ENCODE peak calls at places on chromosomes 5 and 9, in six cellular contexts. D, X, M, I, Y and G are unnamed samples.

GRCh38 chr5:95759634-95760033 is 28.5 kb downstream of the RHOBTB3 start:
- DNase-seq in Y (no peak), D (no peak), M (no peak), X (no peak), I (peak), G (no peak)

GRCh38 chr5:129852747-129853352 is 51.4 kb upstream of the CHSY3 start:
- DNase-seq in M (peak), X (peak), Y (peak), I (peak), D (peak), G (peak)

GRCh38 chr9:82706781-82707180 is 356.2 kb downstream of the RASEF start:
- DNase-seq in I (no peak), Y (no peak), M (no peak), X (no peak), D (no peak), G (no peak)

GRCh38 chr5:38867071-38867790 is 21.4 kb downstream of the OSMR start:
- DNase-seq in I (no peak), X (no peak), M (no peak), Y (no peak), D (no peak), G (no peak)

GRCh38 chr5:128169369-128170017 is 85.9 kb downstream of the SLC12A2 start:
- DNase-seq in X (no peak), D (no peak), M (no peak), Y (no peak), I (no peak), G (no peak)

GRCh38 chr9:75891277-75892167 is 1.0 kb downstream of the PCSK5 start:
- DNase-seq in Y (no peak), M (peak), I (peak), D (no peak), X (no peak), G (peak)

GRCh38 chr5:107553063-107553676 is 117.6 kb downstream of the EFNA5 start:
- DNase-seq in M (no peak), I (no peak), X (no peak), Y (no peak), D (no peak), G (no peak)

GRCh38 chr5:149962601-149963300 is 2.2 kb downstream of the SLC26A2 start:
- DNase-seq in M (no peak), D (no peak), Y (no peak), X (no peak), I (no peak), G (no peak)

GRCh38 chr5:43041669-43042175 is 1.6 kb upstream of the ANXA2R start:
- DNase-seq in M (peak), I (peak), X (no peak), D (no peak), Y (no peak), G (no peak)

GRCh38 chr5:3373391-3373790 is 222.2 kb upstream of the IRX1 start:
- DNase-seq in I (no peak), M (no peak), X (no peak), D (no peak), Y (no peak), G (no peak)

GRCh38 chr5:83430130-83431010 is 41.2 kb upstream of the VCAN start:
- DNase-seq in Y (peak), D (peak), M (peak), X (no peak), I (peak), G (peak)
- TF ChIP-seq POLR2AphosphoS5 in Y (no peak), D (no peak), M (no peak), X (no peak), I (no peak), G (no peak)

GRCh38 chr5:177490992-177491391 is 6.4 kb downstream of the PDLIM7 start:
- DNase-seq in D (no peak), I (no peak), Y (no peak), M (no peak), X (no peak), G (no peak)
- H3K4me3 ChIP-seq in D (no peak), I (no peak), Y (no peak), M (no peak), X (no peak), G (no peak)

DNA sequence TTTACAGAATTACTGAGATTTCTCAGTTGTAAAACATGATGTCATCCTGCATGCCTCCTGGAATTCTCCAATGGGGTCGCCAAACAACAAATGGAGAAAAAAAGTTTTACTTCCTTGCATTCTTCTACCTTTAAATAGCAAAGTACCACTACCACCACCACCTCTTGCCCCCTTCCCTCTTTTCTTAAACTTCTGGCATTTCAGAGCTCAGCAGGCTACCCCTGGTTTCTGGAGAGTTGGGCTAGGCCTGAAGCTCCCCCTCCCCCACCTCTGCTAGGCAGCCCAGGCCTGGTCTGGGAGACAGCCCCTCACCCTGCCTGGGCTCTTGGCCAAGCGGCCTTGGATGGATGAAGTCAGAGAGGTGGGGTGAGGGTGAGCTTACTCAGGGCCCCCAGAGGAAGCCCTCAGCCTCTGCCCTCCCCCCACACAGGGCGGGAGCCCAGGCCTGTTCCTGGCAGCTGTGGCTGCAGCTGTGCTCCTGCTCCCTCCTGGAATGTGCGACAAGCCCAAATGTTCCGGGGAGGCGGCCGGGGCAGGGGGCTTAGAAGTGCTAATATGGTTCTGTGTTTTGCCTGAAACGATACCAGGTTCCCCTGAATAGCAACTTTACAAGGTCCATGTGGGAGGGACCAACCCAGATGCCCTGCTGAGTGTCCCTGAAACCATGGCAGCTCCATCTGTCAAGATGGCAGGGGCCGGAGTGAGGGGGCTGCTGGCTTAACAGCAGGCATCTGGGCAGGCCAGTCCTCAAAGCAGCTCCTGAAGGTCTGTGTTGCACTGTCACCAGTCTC is 5.9 kb upstream of the CCIN start:
- DNase-seq in X (no peak), I (peak), M (no peak), D (no peak), Y (no peak), G (no peak)
- TF ChIP-seq POLR2AphosphoS5 in X (no peak), I (peak), M (peak), D (no peak), Y (no peak), G (peak)

DNA sequence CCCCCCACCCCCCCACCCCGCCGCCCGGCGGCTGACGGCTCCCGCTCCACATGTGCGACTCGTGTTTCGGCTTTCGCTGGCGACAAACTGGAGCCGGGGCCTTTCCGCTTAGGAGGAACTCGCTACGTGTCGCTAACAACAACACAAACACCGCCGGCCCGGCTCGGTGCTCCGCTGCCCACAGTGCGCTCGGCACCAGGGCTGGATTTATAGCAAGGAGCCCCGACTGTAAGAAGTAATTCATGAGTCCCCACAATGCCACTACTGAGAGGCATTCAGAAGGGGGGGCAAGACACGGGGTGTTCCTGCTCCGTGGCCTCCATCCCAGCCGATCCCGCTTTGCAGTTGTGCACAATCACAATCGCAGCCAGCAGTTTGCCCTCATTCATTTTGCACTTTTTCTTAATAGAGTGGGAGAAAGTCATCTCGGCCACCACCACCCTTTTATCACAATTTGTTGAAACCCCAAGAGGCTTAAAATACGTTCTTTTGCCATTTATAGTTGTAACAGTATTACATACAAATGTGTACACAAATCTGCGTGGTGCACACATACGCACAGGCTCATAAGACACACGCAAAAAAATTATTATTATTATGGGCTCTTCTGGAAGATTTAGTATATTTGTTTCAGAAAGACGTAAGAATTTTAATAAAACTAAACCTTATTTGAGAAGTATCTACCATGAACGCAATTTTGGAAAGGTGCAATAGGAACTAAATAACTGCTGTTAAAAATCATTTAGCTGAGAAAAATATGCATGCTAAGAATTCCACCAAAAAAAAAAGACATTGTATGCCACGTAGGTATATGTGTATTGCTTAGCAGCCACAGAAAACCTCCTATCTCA is 48.1 kb downstream of the EBF1 start:
- DNase-seq in M (peak), Y (no peak), I (peak), X (no peak), D (peak), G (peak)
- H3K4me3 ChIP-seq in M (no peak), Y (peak), I (no peak), X (peak), D (peak), G (peak)

GRCh38 chr9:19551124-19551929 is 142.5 kb downstream of the ACER2 start:
- DNase-seq in Y (peak), D (no peak), X (no peak), M (no peak), I (no peak), G (no peak)
- TF ChIP-seq POLR2AphosphoS5 in Y (no peak), D (no peak), X (no peak), M (no peak), I (no peak), G (no peak)

GRCh38 chr9:38017149-38017884 is 51.7 kb downstream of the SHB start:
- DNase-seq in M (peak), D (no peak), Y (no peak), X (peak), I (no peak), G (no peak)
- H3K4me3 ChIP-seq in M (no peak), D (no peak), Y (no peak), X (no peak), I (no peak), G (no peak)

GRCh38 chr9:35054871-35055644 is 17.4 kb downstream of the VCP start:
- DNase-seq in I (no peak), X (no peak), D (no peak), Y (no peak), M (no peak), G (no peak)
- TF ChIP-seq POLR2AphosphoS5 in I (no peak), X (no peak), D (no peak), Y (no peak), M (no peak), G (peak)

GRCh38 chr9:127769101-127769500 is 9.4 kb downstream of the SH2D3C start:
- DNase-seq in Y (no peak), M (no peak), D (no peak), X (no peak), I (no peak), G (no peak)

GRCh38 chr9:127769985-127770904 is 8.2 kb downstream of the SH2D3C start:
- DNase-seq in D (peak), Y (no peak), X (no peak), M (peak), I (peak), G (peak)

GRCh38 chr9:127767405-127767804 is 11.1 kb downstream of the SH2D3C start:
- DNase-seq in D (no peak), M (no peak), X (no peak), I (peak), Y (no peak), G (no peak)

GRCh38 chr9:127768666-127769065 is 9.8 kb downstream of the SH2D3C start:
- DNase-seq in X (no peak), Y (no peak), M (no peak), I (peak), D (no peak), G (no peak)

DNA sequence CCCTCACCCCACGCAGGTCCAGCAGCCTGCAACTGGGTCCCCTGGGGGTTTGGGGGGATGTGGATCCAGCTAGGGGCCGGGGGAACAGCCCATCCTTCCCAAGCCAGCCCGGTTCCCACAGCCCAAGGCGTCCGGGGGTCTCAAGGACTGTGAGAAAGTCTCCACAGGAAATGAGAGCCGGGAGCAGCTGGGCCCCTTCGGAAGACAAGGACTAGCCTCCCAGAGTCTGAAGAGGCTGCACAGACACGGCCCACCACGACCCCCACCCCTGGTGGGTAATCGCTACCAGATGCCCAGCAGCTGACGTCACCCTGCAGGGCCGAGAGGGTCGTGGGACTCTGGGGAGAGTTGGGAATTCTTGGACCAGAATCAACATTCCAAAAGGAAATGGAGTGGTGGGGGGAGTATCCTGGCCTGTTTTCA is 10.5 kb downstream of the SH2D3C start:
- DNase-seq in Y (no peak), D (no peak), I (peak), M (no peak), X (no peak), G (no peak)
- H3K4me3 ChIP-seq in Y (no peak), D (no peak), I (peak), M (no peak), X (peak), G (peak)

GRCh38 chr5:132962429-132962928 is 955 bp downstream of the AFF4 start:
- DNase-seq in I (peak), Y (no peak), X (no peak), D (no peak), M (no peak), G (no peak)
- TF ChIP-seq POLR2AphosphoS5 in I (no peak), Y (no peak), X (peak), D (no peak), M (peak), G (peak)